ENCODE peak calls at places on chromosomes 1 and 21, in four cellular contexts. A is HepG2, F is SK-N-SH, B is GM12878. R is an unnamed sample.
A peak's percentile ranks its signal among the peaks of the same experiment; 100 is the strongest.

GRCh38 chr1:42186172-42186571 is 21.6 kb upstream of the GUCA2A start:
- DNase-seq in A (no peak), F (no peak), B (no peak), R (no peak)

GRCh38 chr21:43207868-43208267 is 39.1 kb downstream of the CRYAA start:
- DNase-seq in A (no peak), F (no peak), B (no peak), R (no peak)

GRCh38 chr1:100353073-100353801 is 931 bp downstream of the CDC14A start:
- DNase-seq in A (peak; percentile 23), F (peak; percentile 54), B (peak; percentile 25), R (peak; percentile 13)

GRCh38 chr1:84946631-84947030 is 50.3 kb downstream of the MCOLN2 start:
- DNase-seq in A (no peak), F (no peak), B (no peak), R (no peak)

GRCh38 chr1:46719689-46720088 is 775 bp upstream of the EFCAB14 start:
- DNase-seq in A (no peak), F (no peak), B (no peak), R (no peak)

GRCh38 chr1:162069334-162070093 is at the start of gene NOS1AP:
- DNase-seq in A (peak; percentile 59), F (peak; percentile 95), B (no peak), R (peak; percentile 62)

GRCh38 chr1:53627666-53628065 is 111.3 kb downstream of the GLIS1 start:
- DNase-seq in A (no peak), F (no peak), B (no peak), R (no peak)

GRCh38 chr1:239587066-239587465 is 200.7 kb downstream of the CHRM3 start:
- DNase-seq in A (no peak), F (no peak), B (no peak), R (no peak)

GRCh38 chr1:103110701-103111100 is 2.4 kb upstream of the COL11A1 start:
- DNase-seq in A (no peak), F (no peak), B (no peak), R (no peak)

GRCh38 chr1:170666661-170667060 is 2.7 kb downstream of the PRRX1 start:
- DNase-seq in A (no peak), F (no peak), B (no peak), R (no peak)

GRCh38 chr1:236421022-236421421 is 26.9 kb downstream of the EDARADD start:
- DNase-seq in A (peak; percentile 76), F (no peak), B (no peak), R (peak; percentile 91)

GRCh38 chr1:171655215-171656116 is 3.0 kb upstream of the MYOC start:
- DNase-seq in A (peak; percentile 18), F (peak; percentile 56), B (no peak), R (peak; percentile 57)

GRCh38 chr1:205998457-205999241 is 4.5 kb downstream of the RAB7B start:
- DNase-seq in A (no peak), F (no peak), B (no peak), R (no peak)

GRCh38 chr1:116824631-116825399 is 70.6 kb downstream of the CD2 start:
- DNase-seq in A (no peak), F (peak; percentile 15), B (no peak), R (no peak)

GRCh38 chr21:25350056-25350455 is 257.2 kb downstream of the MRPL39 start:
- DNase-seq in A (no peak), F (peak; percentile 25), B (no peak), R (no peak)

GRCh38 chr1:73593804-73594203 is 604.2 kb downstream of the LRRIQ3 start:
- DNase-seq in A (no peak), F (no peak), B (no peak), R (no peak)

GRCh38 chr1:158366783-158367182 is 13.1 kb downstream of the CD1E start:
- DNase-seq in A (no peak), F (no peak), B (no peak), R (no peak)

GRCh38 chr1:232628335-232629214 is 1.4 kb downstream of the SIPA1L2 start:
- DNase-seq in A (no peak), F (peak; percentile 16), B (no peak), R (peak; percentile 45)

GRCh38 chr1:10773851-10774614 is 22.4 kb downstream of the CASZ1 start:
- DNase-seq in A (no peak), F (no peak), B (no peak), R (no peak)

GRCh38 chr21:35525443-35525842 is 476.3 kb upstream of the RUNX1 start:
- DNase-seq in A (no peak), F (no peak), B (no peak), R (no peak)

GRCh38 chr21:45405271-45405818 is 380 bp downstream of the COL18A1 start:
- DNase-seq in A (no peak), F (peak; percentile 89), B (no peak), R (peak; percentile 43)

GRCh38 chr1:201461193-201461657 is 7.8 kb downstream of the PHLDA3 start:
- DNase-seq in A (peak; percentile 73), F (no peak), B (no peak), R (peak; percentile 84)

GRCh38 chr1:223350361-223350908 is 13.5 kb downstream of the SUSD4 start:
- DNase-seq in A (no peak), F (no peak), B (no peak), R (no peak)

GRCh38 chr1:231039161-231040018 is 664 bp downstream of the FAM89A start:
- DNase-seq in A (no peak), F (peak; percentile 83), B (no peak), R (peak; percentile 26)

GRCh38 chr1:7561331-7561921 is 209.7 kb upstream of the VAMP3 start:
- DNase-seq in A (no peak), F (peak; percentile 69), B (no peak), R (peak; percentile 46)

GRCh38 chr1:203701606-203702005 is 63.4 kb upstream of the LAX1 start:
- DNase-seq in A (no peak), F (no peak), B (no peak), R (no peak)

GRCh38 chr1:208520700-208521099 is 276.5 kb upstream of the PLXNA2 start:
- DNase-seq in A (no peak), F (no peak), B (no peak), R (no peak)

GRCh38 chr1:11691302-11691914 is at the start of gene DRAXIN:
- DNase-seq in A (no peak), F (peak; percentile 93), B (no peak), R (no peak)

GRCh38 chr1:32741417-32742131 is 39.0 kb upstream of the SYNC start:
- DNase-seq in A (no peak), F (peak; percentile 88), B (no peak), R (no peak)

GRCh38 chr1:47699492-47700220 is 261.8 kb downstream of the FOXD2 start:
- DNase-seq in A (no peak), F (no peak), B (no peak), R (no peak)

GRCh38 chr1:145906954-145907755 is 2.7 kb downstream of the ITGA10 start:
- DNase-seq in A (no peak), F (no peak), B (no peak), R (no peak)

DNA sequence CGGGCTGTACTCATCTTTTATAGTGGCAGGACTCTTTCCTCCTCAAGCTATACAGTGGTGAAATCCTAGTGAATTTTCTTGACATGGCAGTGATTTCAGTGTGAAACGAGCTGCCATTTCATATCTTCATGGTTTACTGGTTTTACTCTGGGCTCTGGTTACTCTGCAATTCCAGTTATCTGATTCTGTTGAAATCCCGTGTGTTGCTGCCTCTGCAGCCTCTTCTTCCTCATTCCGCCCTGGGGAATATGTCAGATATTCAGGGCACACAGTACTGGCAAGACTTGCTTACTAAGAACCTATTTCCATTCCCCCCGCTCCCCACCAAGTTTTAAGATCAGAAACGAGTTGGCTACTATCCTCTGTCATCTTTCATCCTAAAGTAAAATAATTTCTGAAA is 7.9 kb upstream of the OR2B11 start:
- DNase-seq in A (no peak), F (no peak), B (no peak), R (no peak)
- TF ChIP-seq MAX in A (no peak), F (no peak), B (no peak), R (no peak)

GRCh38 chr1:50970508-50970885 is 452 bp downstream of the CDKN2C start:
- DNase-seq in A (no peak), F (no peak), B (no peak), R (no peak)

GRCh38 chr1:50968021-50968883 is 1.8 kb upstream of the CDKN2C start:
- DNase-seq in A (peak; percentile 76), F (peak; percentile 96), B (no peak), R (peak; percentile 57)

GRCh38 chr1:50967416-50968020 is 2.5 kb upstream of the CDKN2C start:
- DNase-seq in A (no peak), F (no peak), B (no peak), R (no peak)

GRCh38 chr1:50969611-50970507 is at the start of gene CDKN2C:
- DNase-seq in A (peak; percentile 72), F (peak; percentile 69), B (no peak), R (no peak)

DNA sequence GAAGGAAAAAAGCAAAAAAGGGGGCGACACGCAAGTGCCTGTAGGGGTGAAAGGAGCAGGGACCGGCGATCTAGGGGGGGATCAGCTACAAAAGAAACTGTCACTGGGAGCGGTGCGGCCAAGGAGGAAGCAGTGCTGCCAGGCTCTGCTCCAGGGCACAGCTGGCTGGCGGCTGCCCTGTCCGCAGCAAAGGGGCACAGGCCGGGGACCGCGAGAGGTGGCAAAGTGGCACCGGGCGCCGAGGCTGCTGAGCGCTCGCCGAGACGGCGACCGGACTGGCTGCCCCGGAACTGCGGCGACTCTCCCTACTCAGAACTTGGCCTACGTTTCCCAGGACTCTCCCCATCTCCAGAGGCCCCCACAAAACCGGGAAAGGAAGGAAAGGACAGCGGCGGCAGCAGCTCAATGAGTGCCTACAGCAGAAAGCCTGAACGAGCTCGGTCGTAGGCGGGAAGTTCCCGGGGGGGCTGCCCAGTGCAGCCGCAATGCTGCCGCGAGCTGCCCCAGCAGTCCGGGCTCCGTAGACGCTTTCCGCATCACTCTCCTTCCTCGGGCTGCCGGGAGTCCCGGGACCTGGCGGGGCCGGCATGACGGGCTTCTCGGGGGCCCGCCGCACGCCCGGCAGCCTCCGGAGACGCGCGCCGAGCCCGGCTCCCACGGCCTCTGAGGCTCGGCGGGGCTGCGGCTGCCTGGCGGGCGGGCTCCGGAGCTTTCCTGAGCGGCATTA is 998 bp upstream of the CDKN2C start:
- DNase-seq in A (no peak), F (peak; percentile 75), B (no peak), R (no peak)
- TF ChIP-seq PBX3 in A (no peak), F (no peak), B (no peak), R (no peak)

GRCh38 chr1:3796215-3797193 is at the start of gene LRRC47:
- DNase-seq in A (peak; percentile 83), F (peak; percentile 98), B (peak; percentile 58), R (peak; percentile 89)

GRCh38 chr1:3795453-3796214 is 664 bp downstream of the LRRC47 start:
- DNase-seq in A (peak; percentile 18), F (peak; percentile 53), B (no peak), R (no peak)

GRCh38 chr1:3803905-3804626 is 7.8 kb upstream of the LRRC47 start:
- DNase-seq in A (no peak), F (no peak), B (no peak), R (no peak)

GRCh38 chr1:3805038-3805437 is 8.7 kb upstream of the LRRC47 start:
- DNase-seq in A (no peak), F (no peak), B (no peak), R (no peak)

GRCh38 chr1:3799976-3800685 is 3.8 kb upstream of the LRRC47 start:
- DNase-seq in A (no peak), F (no peak), B (no peak), R (no peak)
- TF ChIP-seq MAX in A (no peak), F (no peak), B (no peak), R (no peak)

GRCh38 chr1:229781453-229781852 is 155.4 kb downstream of the URB2 start:
- DNase-seq in A (peak; percentile 2), F (no peak), B (no peak), R (no peak)
- TF ChIP-seq PBX3 in A (no peak), F (no peak), B (no peak), R (no peak)